ENCODE peak calls at places on chromosomes 16 and 17, in five cellular contexts. H is fibroblast of villous mesenchyme, V is OCI-LY7, U is sigmoid colon, X is cardiac muscle cell. O is an unnamed sample.

GRCh38 chr16:4663756-4664465 is 29.5 kb upstream of the NUDT16L1 start:
- DNase-seq in H (peak), X (no peak), V (no peak), U (peak), O (no peak)

GRCh38 chr16:30051518-30051917 is 14.0 kb upstream of the ALDOA start:
- DNase-seq in V (no peak), U (no peak), X (no peak), H (no peak), O (peak)

GRCh38 chr16:54928016-54928356 is 2.7 kb upstream of the IRX5 start:
- DNase-seq in V (peak), X (peak), U (no peak), H (no peak), O (peak)

GRCh38 chr17:31329221-31329620 is 7.8 kb upstream of the EVI2A start:
- DNase-seq in U (no peak), H (no peak), X (no peak), V (no peak), O (no peak)

GRCh38 chr17:32104158-32104557 is 38.1 kb upstream of the RHOT1 start:
- DNase-seq in X (no peak), V (no peak), H (no peak), U (no peak), O (no peak)

GRCh38 chr16:75789237-75789636 is 62.9 kb upstream of the CPHXL start:
- DNase-seq in H (peak), X (peak), V (peak), U (no peak), O (peak)

GRCh38 chr17:79420318-79421243 is 190.3 kb downstream of the RBFOX3 start:
- DNase-seq in V (no peak), X (peak), H (no peak), U (no peak), O (peak)

GRCh38 chr17:38905375-38905774 is 20.0 kb upstream of the LASP1NB start:
- DNase-seq in U (no peak), V (no peak), H (no peak), X (no peak), O (no peak)

GRCh38 chr17:9829343-9829742 is 3.6 kb downstream of the GLP2R start:
- DNase-seq in H (no peak), X (no peak), U (no peak), V (no peak), O (no peak)

GRCh38 chr16:78669994-78670393 is 570.5 kb downstream of the WWOX start:
- DNase-seq in U (no peak), V (no peak), H (no peak), X (no peak), O (peak)

GRCh38 chr17:78128616-78129384 is at the start of gene TMC6:
- DNase-seq in X (no peak), U (peak), H (no peak), V (peak), O (no peak)

GRCh38 chr17:73316919-73317505 is 5.2 kb upstream of the CDC42EP4 start:
- DNase-seq in H (no peak), V (no peak), U (no peak), X (no peak), O (peak)

GRCh38 chr17:81512984-81513668 is 527 bp upstream of the ACTG1 start:
- DNase-seq in X (peak), U (peak), V (peak), H (no peak), O (peak)

GRCh38 chr17:75996665-75997590 is 3.7 kb upstream of the CDK3 start:
- DNase-seq in U (peak), H (peak), V (peak), X (peak), O (peak)

GRCh38 chr17:75985986-75986385 is 6.9 kb downstream of the TEN1 start:
- DNase-seq in X (no peak), V (no peak), H (no peak), U (no peak), O (no peak)

GRCh38 chr17:75995385-75995925 is 5.2 kb upstream of the CDK3 start:
- DNase-seq in U (peak), V (no peak), H (no peak), X (no peak), O (no peak)

GRCh38 chr17:75994802-75995350 is 5.8 kb upstream of the CDK3 start:
- DNase-seq in X (no peak), H (no peak), U (no peak), V (no peak), O (no peak)

DNA sequence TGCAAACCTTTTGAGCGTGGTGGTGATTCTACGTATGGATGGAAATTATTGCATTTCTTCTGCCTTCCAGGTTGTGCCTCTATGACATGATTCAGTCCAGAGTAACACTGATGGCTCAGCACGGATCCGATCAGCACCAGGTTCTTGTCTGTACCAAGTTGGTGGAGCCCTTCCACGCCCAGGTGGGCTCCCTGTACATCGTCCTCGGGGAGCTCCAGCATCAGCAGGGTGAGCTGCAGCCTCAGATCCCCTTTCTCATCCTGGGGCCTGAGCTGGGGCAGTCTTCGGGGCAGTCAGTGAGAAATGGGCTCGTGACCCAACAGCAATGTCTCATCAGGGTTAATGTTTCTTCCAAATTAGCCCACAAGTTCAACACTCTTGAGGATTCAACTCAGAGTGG is 9.3 kb upstream of the CDK3 start:
- DNase-seq in X (no peak), V (no peak), U (no peak), H (no peak), O (no peak)
- H3K4me3 ChIP-seq in X (no peak), V (no peak), U (no peak), H (no peak), O (no peak)

DNA sequence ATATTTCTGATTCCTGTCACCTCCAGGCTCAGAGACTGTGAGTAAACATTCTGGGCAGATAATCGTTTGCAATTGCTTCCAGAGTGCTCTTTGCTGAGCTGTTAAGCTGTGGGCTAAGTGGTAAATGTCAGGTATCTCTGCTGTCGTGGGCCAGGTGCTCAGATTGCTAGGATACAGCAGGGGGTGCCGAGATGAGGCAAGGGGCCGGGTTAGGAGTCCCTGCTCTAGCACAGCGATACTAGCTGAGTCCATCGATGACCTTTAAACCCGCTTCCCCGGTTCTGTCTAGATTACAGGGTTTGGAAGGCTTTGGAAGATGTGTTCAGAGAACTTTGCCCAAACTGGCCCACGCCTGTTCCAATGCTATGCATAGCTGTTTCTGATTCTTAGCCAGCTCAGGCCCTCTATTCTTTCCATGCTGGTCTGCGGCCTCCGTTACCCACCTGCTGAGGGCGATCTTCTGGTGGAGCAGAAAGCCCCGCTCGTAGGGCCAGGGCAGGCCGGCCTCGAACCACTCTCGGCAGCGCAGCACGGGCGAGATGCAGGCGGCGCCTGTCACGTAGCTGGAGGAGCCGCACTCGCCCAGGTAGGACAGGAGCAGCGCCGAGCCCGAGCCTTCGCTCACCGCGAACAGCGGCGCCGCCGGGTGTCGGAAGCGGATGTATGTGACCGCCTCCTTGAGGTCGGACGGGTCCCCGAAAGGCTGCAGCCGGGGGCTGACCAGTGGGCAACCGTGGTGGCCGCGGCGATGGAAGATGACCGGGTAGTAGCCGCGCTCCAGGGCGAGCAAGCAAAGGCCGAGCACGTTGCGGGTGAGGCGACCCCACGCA is 979 bp downstream of the ABHD15 start:
- DNase-seq in X (peak), U (peak), H (no peak), V (peak), O (no peak)
- TF ChIP-seq CTCF in X (peak), U (no peak), H (no peak), V (peak), O (no peak)

GRCh38 chr16:31876955-31877828 is 3.6 kb downstream of the ZNF267 start:
- DNase-seq in H (peak), X (no peak), V (no peak), U (no peak), O (peak)
- H3K4me3 ChIP-seq in H (peak), X (no peak), V (peak), U (no peak), O (no peak)

GRCh38 chr16:529012-529575 is 1.6 kb downstream of the CAPN15 start:
- DNase-seq in U (no peak), X (no peak), V (peak), H (no peak), O (no peak)

GRCh38 chr16:526181-527014 is 1.1 kb upstream of the CAPN15 start:
- DNase-seq in H (peak), X (peak), V (peak), U (peak), O (peak)

GRCh38 chr16:528111-529011 is 849 bp downstream of the CAPN15 start:
- DNase-seq in V (peak), H (peak), U (no peak), X (peak), O (peak)

GRCh38 chr16:525520-526180 is 1.9 kb upstream of the CAPN15 start:
- DNase-seq in X (no peak), V (no peak), H (peak), U (no peak), O (peak)

GRCh38 chr16:527015-527903 is at the start of gene CAPN15:
- DNase-seq in H (peak), X (peak), V (peak), U (peak), O (peak)
- TF ChIP-seq CTCF in H (peak), X (no peak), V (no peak), U (peak), O (peak)

GRCh38 chr16:24113115-24113745 is 142.9 kb upstream of the CACNG3 start:
- DNase-seq in V (no peak), X (no peak), H (no peak), U (no peak), O (no peak)
- H3K4me3 ChIP-seq in V (no peak), X (no peak), H (no peak), U (no peak), O (no peak)

GRCh38 chr17:28574536-28574935 is 2.2 kb downstream of the ALDOC start:
- DNase-seq in X (no peak), H (no peak), U (no peak), V (no peak), O (no peak)
- TF ChIP-seq CTCF in X (no peak), H (no peak), U (no peak), V (no peak), O (no peak)

DNA sequence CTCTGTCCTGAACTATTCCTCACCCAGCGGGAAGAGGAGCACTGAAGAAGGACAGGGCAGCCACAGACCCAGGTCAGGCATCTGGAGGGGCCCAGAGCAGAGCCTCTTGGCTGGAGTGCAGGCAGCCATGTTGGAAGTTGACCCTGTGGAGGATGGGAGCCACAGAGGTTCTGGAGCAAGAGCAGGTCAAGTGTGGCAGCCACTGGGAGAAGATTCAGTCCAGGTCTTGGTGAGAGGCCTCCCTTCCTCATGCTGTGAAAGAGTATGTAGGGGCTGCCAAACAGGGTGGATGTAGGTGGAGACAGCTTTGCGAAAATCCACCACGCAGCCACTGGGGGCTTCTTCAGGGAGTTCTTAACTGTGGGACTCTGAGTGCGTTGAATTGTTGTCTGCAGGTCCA is 590 bp upstream of the CD79B start:
- DNase-seq in X (no peak), U (no peak), V (peak), H (no peak), O (no peak)
- H3K4me3 ChIP-seq in X (no peak), U (no peak), V (peak), H (no peak), O (no peak)

DNA sequence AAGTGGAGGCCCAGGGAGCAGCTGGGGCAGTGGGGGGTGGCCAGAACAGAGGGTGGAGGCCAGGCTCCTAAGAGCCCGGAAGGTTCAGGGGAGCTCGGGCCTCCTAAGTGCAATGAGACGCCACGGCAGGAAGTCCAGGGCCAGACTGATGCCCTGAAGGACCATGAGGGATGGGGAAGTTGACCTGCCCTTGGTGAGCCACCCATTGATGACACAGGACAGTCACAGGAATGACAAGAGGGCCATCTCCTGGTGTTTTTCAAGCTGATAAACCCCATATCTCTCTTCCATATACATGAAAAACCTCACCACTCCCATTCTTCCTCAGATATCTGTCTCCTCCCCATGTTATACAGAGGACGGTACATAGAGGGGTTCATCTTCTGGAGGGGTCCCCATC is 5.8 kb upstream of the MRPL58 start:
- DNase-seq in X (no peak), H (no peak), V (no peak), U (no peak), O (no peak)
- TF ChIP-seq CTCF in X (no peak), H (no peak), V (peak), U (no peak), O (no peak)

GRCh38 chr17:35541434-35541833 is 4.0 kb upstream of the SLFN12L start:
- DNase-seq in U (no peak), V (no peak), X (no peak), H (no peak), O (no peak)
- H3K4me3 ChIP-seq in U (peak), V (peak), X (no peak), H (peak), O (no peak)